ENCODE peak calls at places on chromosomes 6 and 20, in six cellular contexts. One of them, this sample, is unnamed.

GRCh38 chr20:48338717-48339116 is 489.1 kb downstream of the PREX1 start:
- DNase-seq in Peyer's patch: no peak
- DNase-seq in progenitor cell of endocrine pancreas: no peak
- DNase-seq in adrenal gland: no peak
- DNase-seq in GM12865: no peak
- DNase-seq in HepG2: no peak
- DNase-seq in this sample: no peak

GRCh38 chr6:122995930-122996796 is at the start of gene CLVS2:
- DNase-seq in progenitor cell of endocrine pancreas: peak; percentile 23
- DNase-seq in Peyer's patch: no peak
- DNase-seq in adrenal gland: peak; percentile 69
- DNase-seq in GM12865: no peak
- DNase-seq in HepG2: no peak
- DNase-seq in this sample: no peak

GRCh38 chr6:168905451-168906090 is 348.1 kb downstream of the THBS2 start:
- DNase-seq in HepG2: no peak
- DNase-seq in GM12865: no peak
- DNase-seq in Peyer's patch: no peak
- DNase-seq in adrenal gland: no peak
- DNase-seq in progenitor cell of endocrine pancreas: no peak
- DNase-seq in this sample: no peak

GRCh38 chr6:31870385-31870921 is 7.8 kb upstream of the NEU1 start:
- DNase-seq in progenitor cell of endocrine pancreas: no peak
- DNase-seq in adrenal gland: peak; percentile 73
- DNase-seq in GM12865: no peak
- DNase-seq in HepG2: no peak
- DNase-seq in Peyer's patch: no peak
- DNase-seq in this sample: no peak

GRCh38 chr6:17280138-17280537 is 1.0 kb upstream of the RBM24 start:
- DNase-seq in GM12865: no peak
- DNase-seq in adrenal gland: no peak
- DNase-seq in Peyer's patch: no peak
- DNase-seq in progenitor cell of endocrine pancreas: no peak
- DNase-seq in HepG2: no peak
- DNase-seq in this sample: no peak

GRCh38 chr6:162726997-162727346 is 594 bp downstream of the PRKN start:
- DNase-seq in GM12865: no peak
- DNase-seq in HepG2: no peak
- DNase-seq in Peyer's patch: no peak
- DNase-seq in progenitor cell of endocrine pancreas: no peak
- DNase-seq in adrenal gland: no peak
- DNase-seq in this sample: no peak

GRCh38 chr6:141107562-141108160 is 1025.1 kb upstream of the GJE1 start:
- DNase-seq in Peyer's patch: no peak
- DNase-seq in HepG2: no peak
- DNase-seq in GM12865: peak; percentile 18
- DNase-seq in adrenal gland: no peak
- DNase-seq in progenitor cell of endocrine pancreas: no peak
- DNase-seq in this sample: no peak

GRCh38 chr6:112780498-112781096 is 433.5 kb downstream of the RFPL4B start:
- DNase-seq in HepG2: peak; percentile 76
- DNase-seq in progenitor cell of endocrine pancreas: peak; percentile 66
- DNase-seq in GM12865: peak; percentile 86
- DNase-seq in adrenal gland: peak; percentile 87
- DNase-seq in Peyer's patch: peak; percentile 81
- DNase-seq in this sample: peak; percentile 47

GRCh38 chr6:18596529-18596835 is 209.3 kb downstream of the RNF144B start:
- DNase-seq in progenitor cell of endocrine pancreas: no peak
- DNase-seq in HepG2: no peak
- DNase-seq in Peyer's patch: no peak
- DNase-seq in GM12865: no peak
- DNase-seq in adrenal gland: no peak
- DNase-seq in this sample: no peak

GRCh38 chr6:42405025-42405424 is 46.7 kb downstream of the TRERF1 start:
- DNase-seq in adrenal gland: no peak
- DNase-seq in GM12865: no peak
- DNase-seq in HepG2: no peak
- DNase-seq in progenitor cell of endocrine pancreas: no peak
- DNase-seq in Peyer's patch: no peak
- DNase-seq in this sample: no peak

GRCh38 chr6:127606131-127606562 is 29.2 kb downstream of the C6orf58 start:
- DNase-seq in HepG2: peak; percentile 44
- DNase-seq in progenitor cell of endocrine pancreas: no peak
- DNase-seq in adrenal gland: no peak
- DNase-seq in GM12865: peak; percentile 3
- DNase-seq in Peyer's patch: no peak
- DNase-seq in this sample: peak; percentile 6

GRCh38 chr6:157707576-157707975 is 115.5 kb upstream of the SNX9 start:
- DNase-seq in HepG2: no peak
- DNase-seq in GM12865: no peak
- DNase-seq in adrenal gland: no peak
- DNase-seq in progenitor cell of endocrine pancreas: no peak
- DNase-seq in Peyer's patch: no peak
- DNase-seq in this sample: no peak

GRCh38 chr6:108133594-108134179 is 32.1 kb upstream of the NR2E1 start:
- DNase-seq in HepG2: peak; percentile 86
- DNase-seq in GM12865: no peak
- DNase-seq in Peyer's patch: peak; percentile 73
- DNase-seq in adrenal gland: peak; percentile 84
- DNase-seq in progenitor cell of endocrine pancreas: peak; percentile 82
- DNase-seq in this sample: no peak

GRCh38 chr6:103783344-103783743 is 1076.4 kb downstream of the HACE1 start:
- DNase-seq in HepG2: no peak
- DNase-seq in GM12865: no peak
- DNase-seq in progenitor cell of endocrine pancreas: no peak
- DNase-seq in Peyer's patch: no peak
- DNase-seq in adrenal gland: no peak
- DNase-seq in this sample: no peak

GRCh38 chr6:69953491-69953890 is 87.1 kb downstream of the COL19A1 start:
- DNase-seq in HepG2: no peak
- DNase-seq in GM12865: no peak
- DNase-seq in Peyer's patch: no peak
- DNase-seq in progenitor cell of endocrine pancreas: no peak
- DNase-seq in adrenal gland: no peak
- DNase-seq in this sample: no peak

GRCh38 chr20:57647933-57648785 is 27.9 kb upstream of the ZBP1 start:
- DNase-seq in progenitor cell of endocrine pancreas: no peak
- DNase-seq in GM12865: no peak
- DNase-seq in HepG2: no peak
- DNase-seq in adrenal gland: no peak
- DNase-seq in Peyer's patch: no peak
- DNase-seq in this sample: no peak

GRCh38 chr6:41771058-41771983 is 8.4 kb downstream of the FRS3 start:
- DNase-seq in GM12865: no peak
- DNase-seq in adrenal gland: no peak
- DNase-seq in Peyer's patch: no peak
- DNase-seq in HepG2: no peak
- DNase-seq in progenitor cell of endocrine pancreas: no peak
- DNase-seq in this sample: no peak

GRCh38 chr20:56630086-56630493 is 984 bp downstream of the TFAP2C start:
- DNase-seq in GM12865: no peak
- DNase-seq in HepG2: no peak
- DNase-seq in Peyer's patch: no peak
- DNase-seq in adrenal gland: no peak
- DNase-seq in progenitor cell of endocrine pancreas: peak; percentile 59
- DNase-seq in this sample: peak; percentile 39

GRCh38 chr6:35687658-35688604 is 784 bp downstream of the FKBP5 start:
- DNase-seq in adrenal gland: peak; percentile 82
- DNase-seq in HepG2: no peak
- DNase-seq in Peyer's patch: peak; percentile 85
- DNase-seq in progenitor cell of endocrine pancreas: peak; percentile 39
- DNase-seq in GM12865: peak; percentile 81
- DNase-seq in this sample: peak; percentile 53

GRCh38 chr6:305371-306206 is 13.3 kb downstream of the DUSP22 start:
- DNase-seq in progenitor cell of endocrine pancreas: no peak
- DNase-seq in adrenal gland: no peak
- DNase-seq in HepG2: no peak
- DNase-seq in GM12865: peak; percentile 94
- DNase-seq in Peyer's patch: no peak
- DNase-seq in this sample: peak; percentile 93

GRCh38 chr6:2619651-2620050 is 131.1 kb downstream of the MYLK4 start:
- DNase-seq in progenitor cell of endocrine pancreas: no peak
- DNase-seq in HepG2: no peak
- DNase-seq in GM12865: no peak
- DNase-seq in Peyer's patch: no peak
- DNase-seq in adrenal gland: peak; percentile 74
- DNase-seq in this sample: no peak

GRCh38 chr6:72689107-72689954 is 67.5 kb downstream of the KCNQ5 start:
- DNase-seq in adrenal gland: no peak
- DNase-seq in GM12865: peak; percentile 95
- DNase-seq in HepG2: no peak
- DNase-seq in Peyer's patch: no peak
- DNase-seq in progenitor cell of endocrine pancreas: no peak
- DNase-seq in this sample: peak; percentile 68

GRCh38 chr6:127824061-127824460 is 76.8 kb downstream of the THEMIS start:
- DNase-seq in GM12865: no peak
- DNase-seq in Peyer's patch: no peak
- DNase-seq in adrenal gland: no peak
- DNase-seq in HepG2: no peak
- DNase-seq in progenitor cell of endocrine pancreas: no peak
- DNase-seq in this sample: no peak

GRCh38 chr6:13396241-13396792 is 68.0 kb upstream of the TBC1D7 start:
- DNase-seq in Peyer's patch: no peak
- DNase-seq in adrenal gland: peak; percentile 35
- DNase-seq in progenitor cell of endocrine pancreas: no peak
- DNase-seq in HepG2: no peak
- DNase-seq in GM12865: no peak
- DNase-seq in this sample: no peak

GRCh38 chr6:13395272-13396237 is 67.2 kb upstream of the TBC1D7 start:
- DNase-seq in Peyer's patch: peak; percentile 80
- DNase-seq in adrenal gland: peak; percentile 96
- DNase-seq in progenitor cell of endocrine pancreas: no peak
- DNase-seq in GM12865: peak; percentile 34
- DNase-seq in HepG2: peak; percentile 59
- DNase-seq in this sample: peak; percentile 62

GRCh38 chr6:13397359-13398080 is 69.2 kb upstream of the TBC1D7 start:
- DNase-seq in progenitor cell of endocrine pancreas: no peak
- DNase-seq in Peyer's patch: peak; percentile 84
- DNase-seq in adrenal gland: peak; percentile 51
- DNase-seq in HepG2: no peak
- DNase-seq in GM12865: peak; percentile 81
- DNase-seq in this sample: peak; percentile 81

GRCh38 chr6:13398421-13398994 is 70.2 kb upstream of the TBC1D7 start:
- DNase-seq in Peyer's patch: no peak
- DNase-seq in progenitor cell of endocrine pancreas: no peak
- DNase-seq in GM12865: no peak
- DNase-seq in HepG2: no peak
- DNase-seq in adrenal gland: peak; percentile 54
- DNase-seq in this sample: no peak

DNA sequence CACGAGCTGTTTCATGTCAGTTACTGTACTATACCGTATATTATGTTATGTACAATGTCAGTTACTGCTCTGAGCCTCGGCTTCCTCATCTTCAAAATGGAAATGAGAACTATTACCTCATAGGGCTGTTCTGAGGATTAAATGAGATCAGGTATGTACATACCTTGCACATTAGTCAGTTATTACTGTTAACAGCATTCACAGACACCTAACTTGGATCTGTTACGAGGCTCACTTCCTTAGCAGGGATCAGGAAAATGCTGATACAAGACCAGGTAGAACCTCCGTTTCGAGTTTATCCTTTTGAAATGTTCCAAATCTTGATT is 69.7 kb upstream of the TBC1D7 start:
- DNase-seq in GM12865: no peak
- DNase-seq in Peyer's patch: no peak
- DNase-seq in adrenal gland: peak; percentile 29
- DNase-seq in progenitor cell of endocrine pancreas: no peak
- DNase-seq in HepG2: no peak
- DNase-seq in this sample: no peak
- TF ChIP-seq CTCF in GM12865: no peak
- TF ChIP-seq CTCF in Peyer's patch: no peak
- TF ChIP-seq CTCF in adrenal gland: no peak
- TF ChIP-seq CTCF in progenitor cell of endocrine pancreas: no peak
- TF ChIP-seq CTCF in HepG2: no peak
- TF ChIP-seq CTCF in this sample: no peak

DNA sequence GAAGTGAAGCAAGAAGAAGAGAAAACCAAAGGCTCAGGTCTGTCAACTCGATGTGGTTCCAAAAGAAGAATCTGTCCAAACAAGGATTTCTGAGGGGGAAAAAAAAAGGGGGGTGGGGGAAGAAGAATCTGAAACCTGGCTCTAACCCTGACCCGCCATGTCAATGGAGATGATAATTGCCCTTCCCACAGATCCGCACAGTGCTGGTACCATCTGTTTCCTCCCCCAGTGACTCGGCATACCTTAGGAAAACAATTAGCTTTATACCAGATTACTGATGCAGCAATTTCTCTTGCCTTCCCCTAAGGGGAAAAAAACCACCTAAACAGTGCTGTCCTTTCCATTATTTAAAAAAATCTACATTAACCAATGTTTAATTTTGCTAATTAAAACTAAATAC is 46.9 kb downstream of the MAP7 start:
- DNase-seq in Peyer's patch: no peak
- DNase-seq in HepG2: no peak
- DNase-seq in adrenal gland: no peak
- DNase-seq in progenitor cell of endocrine pancreas: no peak
- DNase-seq in GM12865: no peak
- DNase-seq in this sample: no peak
- TF ChIP-seq CTCF in Peyer's patch: no peak
- TF ChIP-seq CTCF in HepG2: no peak
- TF ChIP-seq CTCF in adrenal gland: no peak
- TF ChIP-seq CTCF in progenitor cell of endocrine pancreas: no peak
- TF ChIP-seq CTCF in GM12865: no peak
- TF ChIP-seq CTCF in this sample: no peak

GRCh38 chr6:79947191-79948173 is at the start of gene ELOVL4:
- DNase-seq in GM12865: peak; percentile 37
- DNase-seq in Peyer's patch: peak; percentile 61
- DNase-seq in adrenal gland: peak; percentile 78
- DNase-seq in HepG2: no peak
- DNase-seq in progenitor cell of endocrine pancreas: peak; percentile 56
- DNase-seq in this sample: peak; percentile 46

GRCh38 chr6:79949235-79949634 is 1.9 kb upstream of the ELOVL4 start:
- DNase-seq in progenitor cell of endocrine pancreas: peak; percentile 20
- DNase-seq in Peyer's patch: peak; percentile 81
- DNase-seq in HepG2: peak; percentile 79
- DNase-seq in adrenal gland: peak; percentile 78
- DNase-seq in GM12865: peak; percentile 91
- DNase-seq in this sample: peak; percentile 28

GRCh38 chr6:79943133-79943532 is 4.2 kb downstream of the ELOVL4 start:
- DNase-seq in Peyer's patch: no peak
- DNase-seq in adrenal gland: no peak
- DNase-seq in HepG2: no peak
- DNase-seq in GM12865: no peak
- DNase-seq in progenitor cell of endocrine pancreas: no peak
- DNase-seq in this sample: no peak

GRCh38 chr6:79946773-79947190 is 571 bp downstream of the ELOVL4 start:
- DNase-seq in Peyer's patch: no peak
- DNase-seq in GM12865: no peak
- DNase-seq in adrenal gland: no peak
- DNase-seq in HepG2: no peak
- DNase-seq in progenitor cell of endocrine pancreas: peak; percentile 17
- DNase-seq in this sample: peak; percentile 12

GRCh38 chr6:79946242-79946641 is 1.1 kb downstream of the ELOVL4 start:
- DNase-seq in GM12865: peak; percentile 19
- DNase-seq in Peyer's patch: no peak
- DNase-seq in adrenal gland: no peak
- DNase-seq in HepG2: peak; percentile 25
- DNase-seq in progenitor cell of endocrine pancreas: no peak
- DNase-seq in this sample: peak; percentile 20
- TF ChIP-seq CTCF in GM12865: peak; percentile 26
- TF ChIP-seq CTCF in Peyer's patch: no peak
- TF ChIP-seq CTCF in adrenal gland: no peak
- TF ChIP-seq CTCF in HepG2: peak; percentile 32
- TF ChIP-seq CTCF in progenitor cell of endocrine pancreas: peak; percentile 60
- TF ChIP-seq CTCF in this sample: peak; percentile 8

GRCh38 chr6:110814488-110815259 is 595 bp downstream of the CDK19 start:
- DNase-seq in GM12865: peak; percentile 75
- DNase-seq in progenitor cell of endocrine pancreas: peak; percentile 40
- DNase-seq in adrenal gland: peak; percentile 68
- DNase-seq in Peyer's patch: peak; percentile 77
- DNase-seq in HepG2: no peak
- DNase-seq in this sample: peak; percentile 73
- TF ChIP-seq CTCF in GM12865: no peak
- TF ChIP-seq CTCF in progenitor cell of endocrine pancreas: no peak
- TF ChIP-seq CTCF in adrenal gland: no peak
- TF ChIP-seq CTCF in Peyer's patch: no peak
- TF ChIP-seq CTCF in HepG2: no peak
- TF ChIP-seq CTCF in this sample: no peak

This sample was measured in GM10248.